ENCODE peak calls at places on chromosomes 3 and 15, in seven cellular contexts. E is AG09309; U is WTC11; I is NCI-H460; N is hippocampal formation; M is stimulated activated CD4-positive, alpha-beta T cell treated with anti-CD3 and anti-CD28 coated beads, TNF-alpha, amount 100 ng/mL, for 4 hours; O is cardiac fibroblast. T is an unnamed sample.

GRCh38 chr3:15611018-15611417 is 9.5 kb downstream of the BTD start:
- DNase-seq in O (no peak), E (no peak), M (no peak), I (no peak), N (no peak), U (no peak), T (no peak)

GRCh38 chr3:106261915-106262683 is 393.3 kb upstream of the CBLB start:
- DNase-seq in M (no peak), I (no peak), N (no peak), U (no peak), O (peak; percentile 29), E (peak; percentile 57), T (no peak)

GRCh38 chr3:102537122-102537521 is 102.3 kb downstream of the ZPLD1 start:
- DNase-seq in M (no peak), U (no peak), E (no peak), I (no peak), N (no peak), O (no peak), T (no peak)

GRCh38 chr15:73485372-73485771 is 42.4 kb downstream of the REC114 start:
- DNase-seq in E (no peak), O (no peak), U (no peak), N (no peak), I (no peak), M (no peak), T (no peak)

GRCh38 chr3:121660356-121661171 is at the start of gene HCLS1:
- DNase-seq in O (peak; percentile 44), N (peak; percentile 23), I (no peak), M (peak; percentile 46), U (no peak), E (no peak), T (peak; percentile 93)

GRCh38 chr3:66115858-66116654 is 77.3 kb upstream of the MAGI1 start:
- DNase-seq in E (peak; percentile 80), O (peak; percentile 98), U (peak; percentile 37), I (peak; percentile 9), M (no peak), N (no peak), T (no peak)

GRCh38 chr3:48240000-48240710 is 749 bp upstream of the ZNF589 start:
- DNase-seq in N (no peak), U (peak; percentile 56), E (no peak), O (no peak), M (no peak), I (no peak), T (no peak)

GRCh38 chr15:25763206-25763880 is 99.8 kb downstream of the ATP10A start:
- DNase-seq in M (no peak), I (no peak), E (no peak), N (no peak), O (no peak), U (no peak), T (no peak)

GRCh38 chr15:89781891-89782618 is 5.9 kb downstream of the MESP2 start:
- DNase-seq in E (peak; percentile 52), U (no peak), O (peak; percentile 73), N (no peak), M (no peak), I (no peak), T (peak; percentile 48)

GRCh38 chr3:10374311-10374710 is 53.4 kb upstream of the SEC13 start:
- DNase-seq in M (no peak), N (no peak), U (no peak), O (no peak), I (no peak), E (no peak), T (peak; percentile 46)

GRCh38 chr15:77659350-77660321 is 26.9 kb upstream of the LINGO1 start:
- DNase-seq in N (no peak), O (peak; percentile 63), M (peak; percentile 4), E (peak; percentile 7), I (peak; percentile 34), U (peak; percentile 77), T (no peak)

GRCh38 chr3:111859974-111860859 is 1.2 kb downstream of the PHLDB2 start:
- DNase-seq in M (peak; percentile 6), E (peak; percentile 72), O (peak; percentile 94), N (peak; percentile 14), U (peak; percentile 84), I (peak; percentile 65), T (peak; percentile 87)

GRCh38 chr3:134333522-134334181 is 40.6 kb downstream of the AMOTL2 start:
- DNase-seq in M (no peak), I (no peak), U (no peak), N (no peak), O (peak; percentile 82), E (peak; percentile 90), T (no peak)

GRCh38 chr15:72203507-72203837 is 5.9 kb upstream of the GRAMD2A start:
- DNase-seq in M (no peak), N (peak; percentile 74), E (peak; percentile 76), U (no peak), O (peak; percentile 59), I (no peak), T (no peak)

GRCh38 chr15:90576711-90577389 is 47.1 kb downstream of the CRTC3 start:
- DNase-seq in N (no peak), U (no peak), E (no peak), O (no peak), I (no peak), M (no peak), T (no peak)

GRCh38 chr3:107956991-107957467 is 133.8 kb downstream of the CD47 start:
- DNase-seq in O (peak; percentile 73), E (peak; percentile 92), U (no peak), I (no peak), N (peak; percentile 36), M (no peak), T (no peak)

GRCh38 chr15:90087454-90088154 is 14.7 kb downstream of the IDH2 start:
- DNase-seq in U (no peak), M (no peak), E (no peak), N (peak; percentile 45), O (peak; percentile 39), I (peak; percentile 38), T (no peak)

GRCh38 chr3:242986-243706 is 46.6 kb downstream of the CHL1 start:
- DNase-seq in I (peak; percentile 93), O (peak; percentile 11), M (no peak), N (no peak), E (no peak), U (no peak), T (no peak)

GRCh38 chr3:128480278-128480677 is 12.7 kb downstream of the GATA2 start:
- DNase-seq in I (no peak), U (no peak), E (no peak), M (no peak), O (no peak), N (no peak), T (no peak)

GRCh38 chr3:34073961-34074360 is 275.5 kb downstream of the PDCD6IP start:
- DNase-seq in M (no peak), N (no peak), E (no peak), I (no peak), U (no peak), O (no peak), T (no peak)

GRCh38 chr15:93235321-93235720 is 146.3 kb upstream of the RGMA start:
- DNase-seq in I (no peak), M (no peak), E (no peak), U (no peak), N (no peak), O (no peak), T (no peak)

GRCh38 chr15:67176195-67176971 is 78.1 kb downstream of the AAGAB start:
- DNase-seq in O (no peak), E (no peak), U (no peak), M (no peak), I (no peak), N (no peak), T (no peak)

GRCh38 chr15:82081904-82082810 is 36.3 kb upstream of the MEX3B start:
- DNase-seq in M (no peak), N (no peak), I (no peak), U (peak; percentile 54), E (peak; percentile 71), O (peak; percentile 74), T (no peak)

GRCh38 chr3:53140575-53141467 is 10.6 kb upstream of the RFT1 start:
- DNase-seq in O (peak; percentile 92), E (no peak), M (no peak), I (no peak), N (no peak), U (no peak), T (no peak)